ENCODE peak calls at places on chromosomes 2 and 18, in four cellular contexts. One of them, this sample, is unnamed.

GRCh38 chr18:3595282-3596273 is 145.6 kb downstream of the TGIF1 start:
- DNase-seq in K562: peak; percentile 64
- DNase-seq in H1: no peak
- DNase-seq in HepG2: peak; percentile 92
- DNase-seq in this sample: peak; percentile 98

GRCh38 chr2:190707726-190708125 is 58.8 kb downstream of the NAB1 start:
- DNase-seq in K562: no peak
- DNase-seq in H1: no peak
- DNase-seq in HepG2: no peak
- DNase-seq in this sample: no peak

GRCh38 chr2:208099682-208100081 is 24.6 kb downstream of the CRYGD start:
- DNase-seq in K562: no peak
- DNase-seq in H1: no peak
- DNase-seq in HepG2: peak; percentile 75
- DNase-seq in this sample: no peak

GRCh38 chr2:154814856-154815255 is 116.4 kb downstream of the KCNJ3 start:
- DNase-seq in K562: no peak
- DNase-seq in H1: no peak
- DNase-seq in HepG2: no peak
- DNase-seq in this sample: no peak

GRCh38 chr2:99771691-99772333 is 282.0 kb upstream of the REV1 start:
- DNase-seq in K562: peak; percentile 79
- DNase-seq in H1: no peak
- DNase-seq in HepG2: no peak
- DNase-seq in this sample: no peak

GRCh38 chr2:228417966-228418365 is 236.5 kb upstream of the SPHKAP start:
- DNase-seq in K562: no peak
- DNase-seq in H1: no peak
- DNase-seq in HepG2: no peak
- DNase-seq in this sample: no peak

GRCh38 chr2:149611100-149611820 is 23.7 kb upstream of the MMADHC start:
- DNase-seq in K562: no peak
- DNase-seq in H1: no peak
- DNase-seq in HepG2: no peak
- DNase-seq in this sample: no peak

GRCh38 chr2:161044095-161044874 is 115.9 kb upstream of the TANK start:
- DNase-seq in K562: no peak
- DNase-seq in H1: no peak
- DNase-seq in HepG2: no peak
- DNase-seq in this sample: no peak

GRCh38 chr2:56030062-56030461 is 106.5 kb upstream of the EFEMP1 start:
- DNase-seq in K562: no peak
- DNase-seq in H1: no peak
- DNase-seq in HepG2: no peak
- DNase-seq in this sample: no peak

GRCh38 chr2:51706220-51706619 is 674.3 kb upstream of the NRXN1 start:
- DNase-seq in K562: no peak
- DNase-seq in H1: no peak
- DNase-seq in HepG2: no peak
- DNase-seq in this sample: no peak

GRCh38 chr18:36899289-36899688 is 70.4 kb downstream of the KIAA1328 start:
- DNase-seq in K562: peak; percentile 46
- DNase-seq in H1: no peak
- DNase-seq in HepG2: peak; percentile 31
- DNase-seq in this sample: no peak

GRCh38 chr2:128309341-128310093 is 9.2 kb downstream of the HS6ST1 start:
- DNase-seq in K562: peak; percentile 73
- DNase-seq in H1: no peak
- DNase-seq in HepG2: peak; percentile 97
- DNase-seq in this sample: no peak

DNA sequence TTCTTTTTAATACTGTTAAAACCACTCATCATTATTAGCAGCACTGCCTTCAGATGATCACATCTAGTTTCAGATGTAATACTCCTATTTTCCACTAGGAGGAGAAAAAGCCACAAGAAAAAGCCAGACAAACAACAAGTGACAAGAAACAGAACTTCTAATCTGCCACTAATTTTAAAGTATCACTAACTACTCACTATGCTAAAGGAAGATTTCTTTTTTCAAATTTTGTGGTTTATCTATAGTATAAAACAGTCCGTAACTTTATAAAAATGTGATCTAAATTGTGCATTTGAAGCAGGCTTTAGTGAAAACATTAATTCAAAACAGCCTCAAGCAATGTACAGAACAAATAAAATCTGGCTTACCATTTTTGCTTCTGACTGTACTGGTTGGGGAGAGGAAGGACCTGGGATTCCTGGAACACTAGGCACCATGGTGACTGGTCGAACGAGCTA is 56.8 kb downstream of the ATF2 start:
- DNase-seq in K562: peak; percentile 37
- DNase-seq in H1: no peak
- DNase-seq in HepG2: peak; percentile 61
- DNase-seq in this sample: peak; percentile 63
- TF ChIP-seq JUN in K562: no peak
- TF ChIP-seq JUN in H1: no peak
- TF ChIP-seq JUN in HepG2: no peak
- TF ChIP-seq JUN in this sample: no peak

GRCh38 chr18:23614891-23615290 is 28.6 kb upstream of the NPC1 start:
- DNase-seq in K562: no peak
- DNase-seq in H1: no peak
- DNase-seq in HepG2: no peak
- DNase-seq in this sample: no peak

GRCh38 chr18:23614413-23614812 is 28.1 kb upstream of the NPC1 start:
- DNase-seq in K562: no peak
- DNase-seq in H1: no peak
- DNase-seq in HepG2: no peak
- DNase-seq in this sample: no peak

GRCh38 chr18:23609390-23610008 is 23.2 kb upstream of the NPC1 start:
- DNase-seq in K562: no peak
- DNase-seq in H1: no peak
- DNase-seq in HepG2: no peak
- DNase-seq in this sample: peak; percentile 78

GRCh38 chr18:23616258-23616657 is 30.0 kb upstream of the NPC1 start:
- DNase-seq in K562: no peak
- DNase-seq in H1: no peak
- DNase-seq in HepG2: no peak
- DNase-seq in this sample: no peak

DNA sequence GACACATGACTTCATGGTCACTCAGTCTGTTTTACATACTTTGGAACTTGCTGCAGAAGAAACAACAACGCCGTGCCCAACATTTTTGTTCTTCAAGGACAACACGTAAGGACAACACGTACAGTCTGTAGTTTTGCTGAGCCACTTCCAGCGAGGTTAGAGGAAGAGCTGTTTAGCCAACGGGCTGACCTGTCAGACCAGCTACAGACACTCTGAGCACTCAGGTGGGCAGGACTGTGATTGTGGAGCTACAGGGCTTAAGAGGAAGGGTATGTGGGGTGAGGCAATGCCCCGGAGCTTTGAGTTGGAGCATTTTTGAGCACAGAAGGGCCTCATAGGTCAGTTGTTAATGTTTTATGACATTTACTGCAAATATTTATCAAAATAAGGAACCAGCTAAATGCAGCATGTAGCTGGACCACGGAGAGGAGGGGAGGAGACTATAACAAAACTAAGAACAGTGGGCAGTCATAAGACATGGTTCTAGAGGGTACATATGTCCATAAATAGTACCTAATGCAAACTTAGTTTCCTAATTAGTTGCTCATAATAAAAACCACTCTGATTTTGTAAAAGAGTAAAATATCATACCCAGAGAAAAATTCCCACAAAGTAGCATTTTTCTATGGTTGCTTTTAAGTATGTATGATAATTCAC is 26.3 kb upstream of the NPC1 start:
- DNase-seq in K562: no peak
- DNase-seq in H1: no peak
- DNase-seq in HepG2: no peak
- DNase-seq in this sample: no peak
- H2AFZ ChIP-seq in K562: no peak overlapping the region
- H2AFZ ChIP-seq in H1: no peak overlapping the region
- H2AFZ ChIP-seq in HepG2: peak overlapping the region; percentile 63
- H2AFZ ChIP-seq in this sample: no peak overlapping the region

GRCh38 chr2:96532641-96533291 is 3.8 kb upstream of the ARID5A start:
- DNase-seq in K562: no peak
- DNase-seq in H1: no peak
- DNase-seq in HepG2: no peak
- DNase-seq in this sample: no peak

GRCh38 chr2:96533292-96534073 is 3.1 kb upstream of the ARID5A start:
- DNase-seq in K562: no peak
- DNase-seq in H1: no peak
- DNase-seq in HepG2: no peak
- DNase-seq in this sample: peak; percentile 26

GRCh38 chr2:96531366-96531765 is 5.2 kb upstream of the ARID5A start:
- DNase-seq in K562: no peak
- DNase-seq in H1: no peak
- DNase-seq in HepG2: no peak
- DNase-seq in this sample: no peak

GRCh38 chr2:96530474-96531357 is 5.8 kb upstream of the ARID5A start:
- DNase-seq in K562: no peak
- DNase-seq in H1: no peak
- DNase-seq in HepG2: no peak
- DNase-seq in this sample: no peak

GRCh38 chr2:96531872-96532505 is 4.6 kb upstream of the ARID5A start:
- DNase-seq in K562: peak; percentile 87
- DNase-seq in H1: no peak
- DNase-seq in HepG2: no peak
- DNase-seq in this sample: peak; percentile 99
- TF ChIP-seq POLR2A in K562: no peak
- TF ChIP-seq POLR2A in H1: no peak
- TF ChIP-seq POLR2A in HepG2: no peak
- TF ChIP-seq POLR2A in this sample: no peak

GRCh38 chr2:188450740-188451480 is 159.2 kb downstream of the GULP1 start:
- DNase-seq in K562: no peak
- DNase-seq in H1: no peak
- DNase-seq in HepG2: no peak
- DNase-seq in this sample: no peak
- TF ChIP-seq JUN in K562: no peak
- TF ChIP-seq JUN in H1: no peak
- TF ChIP-seq JUN in HepG2: no peak
- TF ChIP-seq JUN in this sample: no peak

GRCh38 chr2:10828346-10828745 is 15.8 kb upstream of the PDIA6 start:
- DNase-seq in K562: no peak
- DNase-seq in H1: no peak
- DNase-seq in HepG2: no peak
- DNase-seq in this sample: no peak
- H2AFZ ChIP-seq in K562: no peak overlapping the region
- H2AFZ ChIP-seq in H1: no peak overlapping the region
- H2AFZ ChIP-seq in HepG2: no peak overlapping the region
- H2AFZ ChIP-seq in this sample: no peak overlapping the region

GRCh38 chr2:134148843-134149472 is 104.9 kb upstream of the MGAT5 start:
- DNase-seq in K562: peak; percentile 56
- DNase-seq in H1: no peak
- DNase-seq in HepG2: no peak
- DNase-seq in this sample: no peak
- TF ChIP-seq POLR2A in K562: no peak
- TF ChIP-seq POLR2A in H1: no peak
- TF ChIP-seq POLR2A in HepG2: no peak
- TF ChIP-seq POLR2A in this sample: no peak

GRCh38 chr2:9941196-9941995 is 10.1 kb upstream of the GRHL1 start:
- DNase-seq in K562: peak; percentile 42
- DNase-seq in H1: no peak
- DNase-seq in HepG2: peak; percentile 84
- DNase-seq in this sample: no peak
- TF ChIP-seq JUN in K562: no peak
- TF ChIP-seq JUN in H1: no peak
- TF ChIP-seq JUN in HepG2: no peak
- TF ChIP-seq JUN in this sample: no peak

This sample was measured in endothelial cell of umbilical vein.